ENCODE peak calls at places on chromosomes 6 and 20, in seven cellular contexts. Q, T, W, F, V, I and Y are unnamed samples.

GRCh38 chr6:87903299-87903698 is 144.3 kb upstream of the SPACA1 start:
- DNase-seq in I (no peak), V (no peak), W (no peak), F (no peak), Q (no peak), T (no peak), Y (no peak)

GRCh38 chr6:27667651-27668441 is 194.9 kb upstream of the ZNF184 start:
- DNase-seq in T (no peak), I (no peak), Q (no peak), V (no peak), F (no peak), W (no peak), Y (no peak)

GRCh38 chr6:95294047-95294446 is 283.3 kb upstream of the MANEA start:
- DNase-seq in V (no peak), W (no peak), F (no peak), I (no peak), T (no peak), Q (no peak), Y (no peak)

GRCh38 chr6:97460394-97460793 is 177.4 kb upstream of the MMS22L start:
- DNase-seq in T (no peak), W (no peak), V (no peak), F (no peak), I (no peak), Q (no peak), Y (no peak)

GRCh38 chr6:108782231-108783041 is 65.8 kb upstream of the ARMC2 start:
- DNase-seq in Q (peak), T (peak), F (peak), W (peak), V (peak), I (peak), Y (peak)

GRCh38 chr6:97668716-97669115 is 385.7 kb upstream of the MMS22L start:
- DNase-seq in Q (no peak), I (no peak), W (no peak), T (no peak), V (no peak), F (no peak), Y (no peak)

GRCh38 chr6:135506270-135506997 is 8.9 kb upstream of the AHI1 start:
- DNase-seq in I (no peak), Q (no peak), T (peak), V (peak), W (peak), F (peak), Y (no peak)

GRCh38 chr6:40950986-40951730 is 87.9 kb downstream of the UNC5CL start:
- DNase-seq in I (no peak), T (no peak), Q (no peak), V (no peak), W (no peak), F (peak), Y (no peak)

GRCh38 chr20:59776059-59776603 is 157.3 kb downstream of the SYCP2 start:
- DNase-seq in W (no peak), T (no peak), Q (no peak), I (no peak), V (no peak), F (no peak), Y (no peak)

GRCh38 chr20:51176446-51176845 is 153.5 kb upstream of the KCNG1 start:
- DNase-seq in V (no peak), Q (no peak), F (no peak), T (no peak), I (no peak), W (no peak), Y (no peak)

GRCh38 chr6:163958646-163959045 is 544.1 kb downstream of the QKI start:
- DNase-seq in W (peak), T (no peak), Q (no peak), I (no peak), F (peak), V (peak), Y (peak)

GRCh38 chr6:106199331-106199730 is 113.2 kb downstream of the PRDM1 start:
- DNase-seq in T (no peak), I (no peak), Q (no peak), F (no peak), W (no peak), V (no peak), Y (no peak)

GRCh38 chr6:157060440-157060949 is 262.8 kb downstream of the TMEM242 start:
- DNase-seq in T (no peak), W (no peak), F (no peak), Q (no peak), V (no peak), I (no peak), Y (no peak)

GRCh38 chr6:134517145-134517658 is 199.3 kb upstream of the SGK1 start:
- DNase-seq in I (peak), F (peak), Q (peak), V (peak), T (no peak), W (peak), Y (no peak)

GRCh38 chr6:84103029-84103428 is 69.5 kb downstream of the MRAP2 start:
- DNase-seq in V (no peak), W (peak), Q (no peak), F (no peak), T (no peak), I (no peak), Y (no peak)

GRCh38 chr20:22921595-22922421 is 113.3 kb upstream of the SSTR4 start:
- DNase-seq in I (no peak), W (peak), Q (no peak), T (no peak), V (peak), F (peak), Y (peak)

GRCh38 chr6:165146456-165146855 is 162.9 kb downstream of the C6orf118 start:
- DNase-seq in T (no peak), I (no peak), Q (no peak), W (no peak), F (no peak), V (no peak), Y (no peak)

GRCh38 chr6:4085329-4085695 is 6.4 kb upstream of the FAM217A start:
- DNase-seq in F (no peak), I (no peak), V (no peak), Q (no peak), T (no peak), W (no peak), Y (no peak)

GRCh38 chr20:1565461-1565860 is 8.0 kb upstream of the SIRPD start:
- DNase-seq in T (no peak), F (no peak), V (no peak), Q (no peak), W (no peak), I (no peak), Y (no peak)

GRCh38 chr20:6635034-6635736 is 132.3 kb upstream of the BMP2 start:
- DNase-seq in Q (no peak), W (peak), F (no peak), V (no peak), T (peak), I (no peak), Y (no peak)

GRCh38 chr6:143941852-143942627 is 66.0 kb downstream of the PLAGL1 start:
- DNase-seq in I (peak), Q (peak), F (peak), W (peak), T (peak), V (peak), Y (no peak)

GRCh38 chr20:25090492-25091429 is 8.8 kb upstream of the VSX1 start:
- DNase-seq in T (peak), I (no peak), W (no peak), Q (no peak), F (no peak), V (no peak), Y (no peak)

GRCh38 chr6:137722749-137723272 is 144.2 kb upstream of the TNFAIP3 start:
- DNase-seq in T (peak), V (no peak), W (no peak), Q (no peak), I (no peak), F (no peak), Y (no peak)

GRCh38 chr6:142716097-142716496 is 228.9 kb downstream of the HIVEP2 start:
- DNase-seq in Q (no peak), F (no peak), T (no peak), I (no peak), W (no peak), V (no peak), Y (no peak)

GRCh38 chr20:13141541-13141940 is 79.5 kb upstream of the ISM1 start:
- DNase-seq in I (peak), W (no peak), V (no peak), Q (no peak), F (no peak), T (no peak), Y (no peak)

GRCh38 chr6:56851104-56851503 is 103.8 kb upstream of the BEND6 start:
- DNase-seq in V (peak), W (peak), Q (no peak), T (no peak), I (no peak), F (peak), Y (no peak)

GRCh38 chr6:132712366-132712765 is 1.5 kb downstream of the VNN1 start:
- DNase-seq in V (peak), I (no peak), Q (no peak), W (peak), F (peak), T (no peak), Y (peak)

GRCh38 chr6:11432713-11433450 is 104.7 kb upstream of the TMEM170B start:
- DNase-seq in Q (no peak), I (no peak), T (no peak), W (no peak), F (peak), V (peak), Y (peak)

GRCh38 chr20:18496042-18496441 is 983 bp downstream of the RBBP9 start:
- DNase-seq in T (peak), W (peak), I (peak), F (no peak), Q (no peak), V (no peak), Y (no peak)

GRCh38 chr20:18496740-18497592 is at the start of gene RBBP9:
- DNase-seq in I (peak), T (peak), F (peak), W (peak), V (peak), Q (peak), Y (peak)

GRCh38 chr20:18497603-18498002 is 578 bp upstream of the RBBP9 start:
- DNase-seq in W (no peak), V (no peak), T (no peak), F (no peak), Q (no peak), I (no peak), Y (no peak)
- H3K4me3 ChIP-seq in W (peak), V (peak), T (no peak), F (no peak), Q (no peak), I (no peak), Y (no peak)

GRCh38 chr20:40532103-40532502 is 156.9 kb downstream of the MAFB start:
- DNase-seq in V (peak), T (peak), W (peak), F (peak), Q (no peak), I (no peak), Y (no peak)
- TF ChIP-seq CTCF in V (peak), T (peak), W (peak), F (peak), Q (no peak), I (no peak), Y (peak)

GRCh38 chr20:63574829-63575720 is 1.0 kb upstream of the HELZ2 start:
- DNase-seq in W (peak), V (peak), I (no peak), F (no peak), Q (no peak), T (no peak), Y (no peak)
- H3K4me3 ChIP-seq in W (no peak), V (no peak), I (no peak), F (no peak), Q (no peak), T (no peak), Y (no peak)

GRCh38 chr6:34243901-34244884 is 4.6 kb downstream of the SMIM29 start:
- DNase-seq in I (peak), Q (peak), T (no peak), V (peak), F (peak), W (peak), Y (peak)
- TF ChIP-seq CTCF in I (no peak), Q (no peak), T (peak), V (peak), F (peak), W (peak), Y (peak)

GRCh38 chr20:45294003-45294368 is 12.7 kb upstream of the RBPJL start:
- DNase-seq in I (no peak), T (no peak), V (no peak), W (no peak), Q (no peak), F (no peak), Y (no peak)
- H3K4me3 ChIP-seq in I (no peak), T (peak), V (no peak), W (no peak), Q (peak), F (no peak), Y (no peak)

GRCh38 chr20:49484180-49485140 is 2.0 kb upstream of the KCNB1 start:
- DNase-seq in Q (peak), I (peak), W (peak), F (peak), T (peak), V (peak), Y (peak)
- TF ChIP-seq CTCF in Q (peak), I (peak), W (peak), F (peak), T (peak), V (peak), Y (peak)

GRCh38 chr6:70281923-70282902 is 20.7 kb downstream of the COL9A1 start:
- DNase-seq in F (no peak), V (no peak), T (no peak), Q (no peak), W (peak), I (no peak), Y (no peak)
- H3K4me3 ChIP-seq in F (no peak), V (no peak), T (no peak), Q (no peak), W (peak), I (no peak), Y (no peak)

GRCh38 chr6:118505656-118506055 is 42.4 kb upstream of the PLN start:
- DNase-seq in F (no peak), Q (no peak), W (no peak), I (no peak), V (no peak), T (no peak), Y (no peak)

GRCh38 chr6:118507636-118508035 is 40.5 kb upstream of the PLN start:
- DNase-seq in T (no peak), I (no peak), V (no peak), Q (no peak), F (no peak), W (no peak), Y (no peak)

GRCh38 chr6:118506071-118506638 is 41.9 kb upstream of the PLN start:
- DNase-seq in F (no peak), T (no peak), W (no peak), I (no peak), V (no peak), Q (no peak), Y (no peak)

GRCh38 chr6:118511930-118512715 is 36.0 kb upstream of the PLN start:
- DNase-seq in I (no peak), T (no peak), F (no peak), W (no peak), V (no peak), Q (no peak), Y (no peak)

DNA sequence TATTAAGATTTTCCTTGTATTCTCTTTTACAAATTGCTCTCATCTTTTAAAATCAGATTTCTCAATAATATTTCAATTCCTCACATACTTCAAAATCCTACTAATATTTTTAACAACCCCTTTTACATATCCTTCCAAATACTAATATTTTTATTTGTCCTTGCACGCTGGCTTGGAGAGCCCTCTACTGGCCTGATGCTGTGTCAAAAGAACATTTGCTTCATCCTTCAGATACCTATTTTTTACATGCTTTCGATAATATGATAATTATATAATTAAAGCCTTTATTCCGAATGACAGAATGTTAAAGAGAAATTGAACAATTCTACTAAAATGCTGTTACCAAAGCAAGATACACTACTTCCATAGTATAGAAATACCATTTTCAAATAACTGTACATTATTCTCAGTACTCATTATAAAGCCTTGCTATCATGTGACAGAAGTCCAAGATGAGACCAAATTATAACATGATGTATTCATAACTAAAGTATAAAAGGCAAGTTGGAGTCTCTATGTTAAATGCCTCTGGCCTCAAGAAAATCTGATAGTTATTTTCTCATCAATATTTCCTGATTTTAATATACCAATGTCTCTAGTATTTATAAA is 39.0 kb upstream of the PLN start:
- DNase-seq in Q (no peak), W (peak), I (no peak), T (no peak), V (peak), F (peak), Y (no peak)
- TF ChIP-seq CTCF in Q (no peak), W (peak), I (peak), T (peak), V (peak), F (peak), Y (peak)

GRCh38 chr20:37528442-37529213 is 952 bp upstream of the BLCAP start:
- DNase-seq in Q (no peak), V (no peak), T (no peak), I (no peak), F (no peak), W (no peak), Y (no peak)
- H3K4me3 ChIP-seq in Q (peak), V (peak), T (peak), I (peak), F (peak), W (peak), Y (peak)

DNA sequence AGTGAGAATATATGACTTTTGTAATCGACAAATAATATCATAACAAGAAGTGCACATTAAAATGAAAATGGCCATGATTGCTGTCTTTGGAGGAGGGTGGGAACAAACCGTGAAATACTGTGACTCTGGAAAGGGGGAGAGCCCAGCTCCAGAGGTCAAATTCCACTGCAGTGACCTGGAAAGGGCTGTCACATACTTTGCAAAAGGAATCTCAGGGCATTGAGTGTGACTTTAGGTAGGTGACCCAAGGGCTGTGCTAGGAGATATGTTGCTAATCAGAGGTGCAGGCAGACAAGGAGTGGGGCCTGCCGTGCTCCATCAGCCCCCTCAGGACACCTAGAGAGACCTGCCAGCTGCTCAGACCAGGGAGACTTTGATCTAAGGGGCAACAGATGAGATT is 28.1 kb upstream of the BMP7 start:
- DNase-seq in W (no peak), Q (no peak), T (no peak), V (no peak), I (no peak), F (no peak), Y (no peak)
- TF ChIP-seq CTCF in W (no peak), Q (no peak), T (no peak), V (no peak), I (no peak), F (no peak), Y (no peak)